ENCODE peak calls at places on chromosomes 3 and 15, in seven cellular contexts. D, F, M, Q, A, W and X are unnamed samples.

GRCh38 chr3:128707935-128708494 is 18.0 kb upstream of the RAB7A start:
- DNase-seq in F (no peak), A (no peak), Q (no peak), W (no peak), M (no peak), D (no peak), X (no peak)

GRCh38 chr15:40323953-40324937 is 753 bp downstream of the INAFM2 start:
- DNase-seq in W (no peak), Q (no peak), F (peak; percentile 33), D (no peak), M (no peak), A (no peak), X (peak; percentile 36)

GRCh38 chr3:32109256-32109655 is 2.8 kb downstream of the GPD1L start:
- DNase-seq in A (no peak), W (peak; percentile 46), F (no peak), D (no peak), Q (no peak), M (peak; percentile 94), X (no peak)

GRCh38 chr3:180744226-180744625 is 64.9 kb upstream of the CCDC39 start:
- DNase-seq in A (no peak), F (peak; percentile 96), Q (no peak), M (no peak), D (no peak), W (no peak), X (no peak)

GRCh38 chr3:78754066-78754743 is 1013.6 kb downstream of the ROBO1 start:
- DNase-seq in A (no peak), F (no peak), W (peak; percentile 47), D (no peak), Q (no peak), M (no peak), X (no peak)

GRCh38 chr3:153293222-153293621 is 131.2 kb downstream of the RAP2B start:
- DNase-seq in Q (no peak), F (no peak), W (no peak), D (no peak), A (no peak), M (no peak), X (no peak)

GRCh38 chr3:37457392-37458065 is 283.1 kb upstream of the LRRFIP2 start:
- DNase-seq in D (no peak), Q (no peak), A (no peak), F (no peak), M (no peak), W (no peak), X (no peak)

GRCh38 chr3:138042043-138042442 is 32.1 kb downstream of the CLDN18 start:
- DNase-seq in F (no peak), A (no peak), M (no peak), W (peak; percentile 74), D (no peak), Q (no peak), X (no peak)

GRCh38 chr15:95690631-95691340 is 639.7 kb upstream of the NR2F2 start:
- DNase-seq in Q (no peak), W (peak; percentile 53), F (no peak), M (no peak), D (no peak), A (no peak), X (no peak)

GRCh38 chr15:64806509-64806908 is 18.9 kb downstream of the PIF1 start:
- DNase-seq in A (no peak), F (no peak), M (no peak), Q (no peak), D (no peak), W (no peak), X (no peak)